ENCODE peak calls at places on chromosomes 13 and 19, in four cellular contexts. D is tibial artery, C is D721Med, K is activated B cell treated with CpG ODN at 0.5 μM for 24 hours. F is an unnamed sample.

GRCh38 chr13:21670006-21670882 is 629 bp upstream of the FGF9 start:
- DNase-seq in K (peak), C (no peak), D (peak), F (peak)

GRCh38 chr19:289651-290538 is 1.3 kb downstream of the PLPP2 start:
- DNase-seq in C (no peak), K (no peak), D (no peak), F (peak)

GRCh38 chr19:16825312-16826168 is 3.7 kb upstream of the SIN3B start:
- DNase-seq in C (no peak), K (no peak), D (peak), F (no peak)

GRCh38 chr19:1522061-1522460 is 1.8 kb upstream of the PLK5 start:
- DNase-seq in C (no peak), K (no peak), D (no peak), F (no peak)

GRCh38 chr19:47035127-47035494 is 13.3 kb downstream of the TMEM160 start:
- DNase-seq in C (no peak), K (no peak), D (no peak), F (no peak)

GRCh38 chr13:100214886-100215285 is 126.0 kb downstream of the PCCA start:
- DNase-seq in K (no peak), C (no peak), D (no peak), F (no peak)

GRCh38 chr13:33799950-33800592 is 17.9 kb upstream of the RFC3 start:
- DNase-seq in D (no peak), C (no peak), K (no peak), F (no peak)

GRCh38 chr19:35165200-35166058 is 10.9 kb downstream of the FXYD5 start:
- DNase-seq in C (no peak), D (no peak), K (no peak), F (no peak)

GRCh38 chr19:995051-995827 is 5.0 kb upstream of the GRIN3B start:
- DNase-seq in K (no peak), C (no peak), D (no peak), F (no peak)

GRCh38 chr19:43467730-43468129 is 2.3 kb upstream of the LYPD3 start:
- DNase-seq in D (no peak), K (no peak), C (no peak), F (no peak)

GRCh38 chr13:74930402-74931165 is 551.4 kb downstream of the TBC1D4 start:
- DNase-seq in C (no peak), D (no peak), K (no peak), F (no peak)

GRCh38 chr13:21256351-21256761 is 79.9 kb downstream of the MRPL57 start:
- DNase-seq in D (no peak), K (no peak), C (no peak), F (no peak)

GRCh38 chr19:6458695-6459355 is 767 bp downstream of the SLC25A23 start:
- DNase-seq in D (no peak), C (no peak), K (no peak), F (no peak)

GRCh38 chr13:78881054-78881453 is 222.1 kb upstream of the OBI1 start:
- DNase-seq in D (no peak), C (no peak), K (no peak), F (no peak)

GRCh38 chr13:82962422-82962821 is 919.9 kb downstream of the SLITRK1 start:
- DNase-seq in C (no peak), K (no peak), D (no peak), F (no peak)

GRCh38 chr19:18733196-18733647 is 49.7 kb downstream of the CRTC1 start:
- DNase-seq in K (no peak), C (no peak), D (no peak), F (no peak)

GRCh38 chr13:31064636-31065035 is 97.1 kb downstream of the HSPH1 start:
- DNase-seq in K (no peak), C (no peak), D (no peak), F (no peak)

GRCh38 chr19:3785464-3785937 is 680 bp downstream of the MATK start:
- DNase-seq in K (no peak), D (no peak), C (no peak), F (no peak)

GRCh38 chr19:35265126-35265995 is 3.4 kb upstream of the USF2 start:
- DNase-seq in C (no peak), K (peak), D (no peak), F (no peak)

GRCh38 chr13:45658586-45659235 is 43.2 kb upstream of the ERICH6B start:
- DNase-seq in D (no peak), K (no peak), C (no peak), F (no peak)

GRCh38 chr13:75294110-75294509 is 187.9 kb downstream of the TBC1D4 start:
- DNase-seq in D (no peak), C (no peak), K (no peak), F (no peak)

GRCh38 chr13:48562296-48563066 is 29.6 kb upstream of the RCBTB2 start:
- DNase-seq in D (no peak), C (no peak), K (no peak), F (peak)

GRCh38 chr19:23436944-23437343 is 41.7 kb upstream of the ZNF91 start:
- DNase-seq in K (no peak), C (no peak), D (no peak), F (no peak)
- TF ChIP-seq CTCF in K (no peak), C (no peak), D (no peak), F (no peak)

GRCh38 chr19:56367829-56368711 is 25.3 kb downstream of the ZNF582 start:
- DNase-seq in D (peak), C (peak), K (peak), F (peak)
- TF ChIP-seq CTCF in D (no peak), C (no peak), K (no peak), F (peak)

GRCh38 chr13:102773441-102774209 is at the start of gene TEX30:
- DNase-seq in K (peak), D (peak), C (peak), F (peak)
- TF ChIP-seq CTCF in K (no peak), D (peak), C (no peak), F (no peak)

GRCh38 chr13:96822900-96823299 is 171.4 kb downstream of the OXGR1 start:
- DNase-seq in D (peak), C (no peak), K (no peak), F (no peak)
- TF ChIP-seq CTCF in D (peak), C (peak), K (no peak), F (no peak)

GRCh38 chr19:50060107-50060506 is 34.3 kb downstream of the ZNF473 start:
- DNase-seq in K (no peak), C (no peak), D (no peak), F (no peak)

GRCh38 chr19:50058425-50058824 is 32.6 kb downstream of the ZNF473 start:
- DNase-seq in C (no peak), D (no peak), K (no peak), F (no peak)

GRCh38 chr19:50059045-50059444 is 33.2 kb downstream of the ZNF473 start:
- DNase-seq in C (no peak), K (no peak), D (no peak), F (no peak)

GRCh38 chr19:50065938-50066337 is 40.1 kb downstream of the ZNF473 start:
- DNase-seq in C (no peak), D (no peak), K (no peak), F (no peak)

GRCh38 chr19:50061650-50062049 is 35.8 kb downstream of the ZNF473 start:
- DNase-seq in C (no peak), K (no peak), D (no peak), F (no peak)
- TF ChIP-seq CTCF in C (no peak), K (no peak), D (no peak), F (no peak)

DNA sequence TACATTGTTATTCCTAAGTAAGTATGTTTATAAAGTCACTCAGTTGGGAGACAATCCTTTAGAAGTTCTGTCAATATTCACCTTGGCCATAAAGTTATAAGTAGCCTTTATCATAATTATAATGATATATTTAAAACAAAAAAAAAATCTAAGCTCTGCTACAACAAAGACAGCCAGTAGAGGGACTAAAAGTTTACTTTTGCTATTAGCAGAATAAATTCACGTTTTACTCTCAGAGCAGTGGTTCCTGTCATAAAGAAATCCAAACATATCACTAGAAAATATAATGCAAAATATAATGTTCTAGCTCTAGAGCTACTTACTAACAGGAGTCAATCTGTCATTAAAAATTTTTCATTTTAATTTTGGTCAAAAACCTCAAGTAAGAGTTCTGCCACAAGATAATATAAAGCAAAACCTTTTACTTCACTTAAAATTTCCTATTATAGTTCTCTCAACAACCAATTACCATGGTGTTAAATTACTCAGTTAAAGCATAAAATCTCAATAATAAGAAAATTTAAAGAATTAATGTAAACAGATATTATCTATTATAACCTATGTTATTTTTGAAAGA is 17.7 kb downstream of the INTS6 start:
- DNase-seq in C (no peak), K (no peak), D (no peak), F (no peak)
- TF ChIP-seq CTCF in C (peak), K (peak), D (peak), F (peak)

GRCh38 chr19:40702337-40703012 is 12.0 kb upstream of the NUMBL start:
- DNase-seq in C (no peak), K (no peak), D (no peak), F (no peak)
- TF ChIP-seq CTCF in C (peak), K (no peak), D (no peak), F (no peak)

GRCh38 chr19:5326986-5327623 is 13.5 kb downstream of the PTPRS start:
- DNase-seq in K (no peak), C (no peak), D (no peak), F (no peak)
- TF ChIP-seq CTCF in K (no peak), C (no peak), D (no peak), F (no peak)

GRCh38 chr19:8835446-8835845 is 3.3 kb downstream of the MBD3L1 start:
- DNase-seq in D (no peak), K (no peak), C (no peak), F (no peak)

GRCh38 chr19:8835877-8836276 is 3.7 kb downstream of the MBD3L1 start:
- DNase-seq in K (no peak), C (no peak), D (no peak), F (no peak)

GRCh38 chr19:8831373-8831772 is 731 bp downstream of the ZNF558 start:
- DNase-seq in D (no peak), K (no peak), C (no peak), F (no peak)

GRCh38 chr19:8831832-8832131 is 322 bp downstream of the ZNF558 start:
- DNase-seq in C (no peak), K (no peak), D (no peak), F (no peak)

DNA sequence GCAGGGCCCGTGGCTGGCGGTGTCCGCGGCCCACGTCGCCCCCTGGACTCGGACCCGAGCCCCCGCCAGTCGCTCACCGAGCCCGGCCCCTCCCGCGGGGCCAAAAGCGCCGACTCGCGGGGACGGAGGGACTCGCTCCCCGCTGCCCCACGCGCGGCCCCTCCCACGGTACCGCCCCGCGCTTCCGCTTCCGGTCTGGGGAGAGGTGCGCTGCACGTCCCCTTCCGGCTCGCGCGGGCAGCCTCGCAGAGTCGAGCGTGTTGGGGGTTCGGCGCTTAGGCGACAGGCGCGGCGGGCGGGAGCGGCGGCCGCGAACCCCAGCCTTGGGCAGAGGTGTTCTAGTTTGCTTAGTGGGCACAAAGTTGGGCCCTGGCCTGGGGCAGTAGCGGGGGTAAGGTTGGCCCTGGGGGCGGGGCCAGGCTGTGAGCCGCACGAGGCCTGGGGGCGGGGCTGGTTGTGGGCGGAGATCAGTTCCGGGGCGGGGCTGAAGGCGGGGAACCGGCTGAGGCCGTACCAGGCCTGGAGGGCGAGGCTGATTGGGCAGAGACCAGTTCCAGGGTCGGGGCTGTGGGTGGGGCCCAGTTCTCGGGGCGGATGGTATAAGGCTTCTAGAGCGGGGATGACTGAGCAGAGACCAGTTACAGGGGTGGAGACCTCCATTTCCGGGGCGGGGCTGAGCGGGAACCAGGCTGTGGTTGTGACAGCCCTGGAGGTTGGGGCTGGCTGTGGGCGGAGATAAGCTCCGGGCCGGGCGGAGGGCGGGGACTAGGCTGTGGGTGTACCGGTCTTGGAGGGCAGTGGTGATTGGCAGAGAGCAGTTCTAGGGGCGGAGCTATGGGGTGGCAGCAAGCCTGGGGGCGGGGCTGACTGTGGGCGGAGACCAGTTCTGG is at the start of the genes MBD3L1 and ZNF558:
- DNase-seq in C (peak), D (peak), K (peak), F (peak)
- TF ChIP-seq CTCF in C (peak), D (peak), K (no peak), F (peak)

F was measured in natural killer cell.